ENCODE peak calls at places on chromosome 6, in four cellular contexts. One of them, this sample, is unnamed.
A peak's percentile ranks its signal among the peaks of the same experiment; 100 is the strongest.

GRCh38 chr6:62229231-62229630 is 56.8 kb downstream of the KHDRBS2 start:
- DNase-seq in uterus: no peak
- DNase-seq in mammary epithelial cell: no peak
- DNase-seq in upper lobe of right lung: no peak
- DNase-seq in this sample: peak; percentile 25

GRCh38 chr6:71879016-71879415 is 7.3 kb upstream of the RIMS1 start:
- DNase-seq in uterus: no peak
- DNase-seq in mammary epithelial cell: no peak
- DNase-seq in upper lobe of right lung: no peak
- DNase-seq in this sample: no peak

GRCh38 chr6:105326838-105327745 is 75.8 kb downstream of the PREP start:
- DNase-seq in uterus: no peak
- DNase-seq in mammary epithelial cell: peak; percentile 74
- DNase-seq in upper lobe of right lung: no peak
- DNase-seq in this sample: peak; percentile 54

GRCh38 chr6:85574932-85575598 is 18.6 kb downstream of the SNX14 start:
- DNase-seq in uterus: no peak
- DNase-seq in mammary epithelial cell: peak; percentile 87
- DNase-seq in upper lobe of right lung: no peak
- DNase-seq in this sample: no peak

GRCh38 chr6:33694401-33694931 is 17.0 kb downstream of the UQCC2 start:
- DNase-seq in uterus: no peak
- DNase-seq in mammary epithelial cell: peak; percentile 72
- DNase-seq in upper lobe of right lung: no peak
- DNase-seq in this sample: no peak

GRCh38 chr6:113315879-113316278 is 541.3 kb upstream of the MARCKS start:
- DNase-seq in uterus: no peak
- DNase-seq in mammary epithelial cell: peak; percentile 14
- DNase-seq in upper lobe of right lung: no peak
- DNase-seq in this sample: no peak

GRCh38 chr6:81169166-81169565 is 583.3 kb downstream of the TENT5A start:
- DNase-seq in uterus: no peak
- DNase-seq in mammary epithelial cell: no peak
- DNase-seq in upper lobe of right lung: no peak
- DNase-seq in this sample: no peak

GRCh38 chr6:163218361-163218894 is 196.1 kb upstream of the QKI start:
- DNase-seq in uterus: no peak
- DNase-seq in mammary epithelial cell: no peak
- DNase-seq in upper lobe of right lung: no peak
- DNase-seq in this sample: no peak

GRCh38 chr6:82362868-82363267 is 749 bp upstream of the TPBG start:
- DNase-seq in uterus: peak; percentile 40
- DNase-seq in mammary epithelial cell: no peak
- DNase-seq in upper lobe of right lung: no peak
- DNase-seq in this sample: no peak

GRCh38 chr6:133248241-133249001 is 7.3 kb downstream of the EYA4 start:
- DNase-seq in uterus: no peak
- DNase-seq in mammary epithelial cell: peak; percentile 14
- DNase-seq in upper lobe of right lung: no peak
- DNase-seq in this sample: no peak

GRCh38 chr6:159761135-159761872 is 541 bp upstream of the ACAT2 start:
- DNase-seq in uterus: peak; percentile 42
- DNase-seq in mammary epithelial cell: peak; percentile 20
- DNase-seq in upper lobe of right lung: peak; percentile 68
- DNase-seq in this sample: peak; percentile 67

GRCh38 chr6:131949615-131949908 is 1.6 kb downstream of the CCN2 start:
- DNase-seq in uterus: no peak
- DNase-seq in mammary epithelial cell: no peak
- DNase-seq in upper lobe of right lung: no peak
- DNase-seq in this sample: no peak

GRCh38 chr6:150201285-150201684 is 58.4 kb downstream of the PPP1R14C start:
- DNase-seq in uterus: no peak
- DNase-seq in mammary epithelial cell: no peak
- DNase-seq in upper lobe of right lung: no peak
- DNase-seq in this sample: no peak

GRCh38 chr6:81755536-81755935 is 3.1 kb upstream of the TENT5A start:
- DNase-seq in uterus: no peak
- DNase-seq in mammary epithelial cell: no peak
- DNase-seq in upper lobe of right lung: no peak
- DNase-seq in this sample: no peak

GRCh38 chr6:142926494-142927273 is 18.3 kb downstream of the HIVEP2 start:
- DNase-seq in uterus: peak; percentile 81
- DNase-seq in mammary epithelial cell: peak; percentile 61
- DNase-seq in upper lobe of right lung: peak; percentile 90
- DNase-seq in this sample: peak; percentile 87

GRCh38 chr6:113184291-113184690 is 672.9 kb upstream of the MARCKS start:
- DNase-seq in uterus: no peak
- DNase-seq in mammary epithelial cell: no peak
- DNase-seq in upper lobe of right lung: no peak
- DNase-seq in this sample: no peak

GRCh38 chr6:12844284-12845223 is 128.0 kb downstream of the PHACTR1 start:
- DNase-seq in uterus: no peak
- DNase-seq in mammary epithelial cell: no peak
- DNase-seq in upper lobe of right lung: no peak
- DNase-seq in this sample: no peak

GRCh38 chr6:108720798-108721197 is 127.4 kb upstream of the ARMC2 start:
- DNase-seq in uterus: no peak
- DNase-seq in mammary epithelial cell: no peak
- DNase-seq in upper lobe of right lung: no peak
- DNase-seq in this sample: no peak

GRCh38 chr6:20661721-20662120 is 127.5 kb downstream of the CDKAL1 start:
- DNase-seq in uterus: no peak
- DNase-seq in mammary epithelial cell: peak; percentile 92
- DNase-seq in upper lobe of right lung: no peak
- DNase-seq in this sample: no peak

GRCh38 chr6:136791296-136792065 is 796 bp downstream of the MAP3K5 start:
- DNase-seq in uterus: peak; percentile 53
- DNase-seq in mammary epithelial cell: peak; percentile 61
- DNase-seq in upper lobe of right lung: peak; percentile 88
- DNase-seq in this sample: peak; percentile 66

GRCh38 chr6:150900049-150900448 is 34.5 kb downstream of the MTHFD1L start:
- DNase-seq in uterus: no peak
- DNase-seq in mammary epithelial cell: no peak
- DNase-seq in upper lobe of right lung: no peak
- DNase-seq in this sample: no peak

GRCh38 chr6:24991748-24992467 is 56.1 kb upstream of the RIPOR2 start:
- DNase-seq in uterus: peak; percentile 37
- DNase-seq in mammary epithelial cell: peak; percentile 38
- DNase-seq in upper lobe of right lung: no peak
- DNase-seq in this sample: no peak

GRCh38 chr6:43966806-43967575 is 160.3 kb downstream of the MRPL14 start:
- DNase-seq in uterus: no peak
- DNase-seq in mammary epithelial cell: no peak
- DNase-seq in upper lobe of right lung: no peak
- DNase-seq in this sample: no peak

GRCh38 chr6:90458353-90459224 is 128.3 kb downstream of the MAP3K7 start:
- DNase-seq in uterus: no peak
- DNase-seq in mammary epithelial cell: no peak
- DNase-seq in upper lobe of right lung: no peak
- DNase-seq in this sample: no peak

GRCh38 chr6:111589366-111589765 is 16.3 kb downstream of the TRAF3IP2 start:
- DNase-seq in uterus: peak; percentile 55
- DNase-seq in mammary epithelial cell: peak; percentile 90
- DNase-seq in upper lobe of right lung: no peak
- DNase-seq in this sample: peak; percentile 65

GRCh38 chr6:110635096-110635495 is 158.7 kb upstream of the SLC22A16 start:
- DNase-seq in uterus: no peak
- DNase-seq in mammary epithelial cell: no peak
- DNase-seq in upper lobe of right lung: no peak
- DNase-seq in this sample: no peak

GRCh38 chr6:39992861-39993622 is 58.8 kb upstream of the MOCS1 start:
- DNase-seq in uterus: no peak
- DNase-seq in mammary epithelial cell: no peak
- DNase-seq in upper lobe of right lung: no peak
- DNase-seq in this sample: no peak

GRCh38 chr6:73302339-73302738 is 39.3 kb upstream of the KHDC1 start:
- DNase-seq in uterus: no peak
- DNase-seq in mammary epithelial cell: no peak
- DNase-seq in upper lobe of right lung: no peak
- DNase-seq in this sample: no peak

GRCh38 chr6:89111933-89112332 is 5.9 kb downstream of the SRSF12 start:
- DNase-seq in uterus: no peak
- DNase-seq in mammary epithelial cell: no peak
- DNase-seq in upper lobe of right lung: no peak
- DNase-seq in this sample: no peak

GRCh38 chr6:42787018-42787611 is 5.3 kb downstream of the BICRAL start:
- DNase-seq in uterus: no peak
- DNase-seq in mammary epithelial cell: no peak
- DNase-seq in upper lobe of right lung: no peak
- DNase-seq in this sample: no peak

GRCh38 chr6:139372326-139373153 is 1.9 kb downstream of the CITED2 start:
- DNase-seq in uterus: no peak
- DNase-seq in mammary epithelial cell: no peak
- DNase-seq in upper lobe of right lung: no peak
- DNase-seq in this sample: no peak

GRCh38 chr6:122770835-122771601 is 8.5 kb upstream of the FABP7 start:
- DNase-seq in uterus: no peak
- DNase-seq in mammary epithelial cell: no peak
- DNase-seq in upper lobe of right lung: no peak
- DNase-seq in this sample: no peak

GRCh38 chr6:116196841-116197240 is 57.0 kb downstream of the TSPYL4 start:
- DNase-seq in uterus: no peak
- DNase-seq in mammary epithelial cell: no peak
- DNase-seq in upper lobe of right lung: no peak
- DNase-seq in this sample: no peak

DNA sequence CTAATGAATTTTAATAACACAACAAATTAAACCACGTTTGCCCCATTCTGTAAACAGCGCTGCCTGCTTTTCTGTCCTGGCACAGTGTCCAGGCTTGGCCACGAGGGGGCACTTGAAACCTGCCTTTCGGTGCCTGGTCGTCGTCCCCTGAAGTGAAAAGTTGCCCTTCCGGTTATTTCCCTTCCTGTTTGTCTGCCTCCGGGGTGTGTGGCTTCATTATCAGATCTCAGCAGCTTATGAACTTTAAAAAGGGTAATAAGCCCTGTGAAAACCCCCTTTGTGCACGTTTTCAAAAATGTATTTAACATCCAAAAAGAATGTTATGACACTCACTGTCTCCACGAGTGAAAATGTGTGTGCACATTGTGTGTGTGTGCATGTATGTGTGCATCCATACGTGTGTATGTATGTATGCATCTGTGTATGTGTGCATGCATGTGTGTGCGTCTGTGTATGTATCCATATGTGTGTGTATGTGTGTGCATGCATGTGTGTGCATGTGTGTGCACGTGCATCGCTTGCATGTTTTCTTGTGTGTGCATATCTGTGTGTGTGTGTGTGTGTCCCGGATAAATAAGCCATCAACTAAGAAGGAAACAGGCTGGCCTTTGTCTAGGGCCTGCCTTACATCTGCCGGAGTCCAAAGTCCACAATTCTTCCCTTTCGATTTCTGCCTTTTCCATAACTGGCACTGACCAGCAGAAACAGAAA is 358.4 kb downstream of the THBS2 start:
- DNase-seq in uterus: peak; percentile 82
- DNase-seq in mammary epithelial cell: peak; percentile 64
- DNase-seq in upper lobe of right lung: peak; percentile 89
- DNase-seq in this sample: peak; percentile 87
- H3K4me3 ChIP-seq in uterus: no peak overlapping the region
- H3K4me3 ChIP-seq in mammary epithelial cell: no peak overlapping the region
- H3K4me3 ChIP-seq in upper lobe of right lung: peak overlapping the region; percentile 19
- H3K4me3 ChIP-seq in this sample: peak overlapping the region; percentile 42

GRCh38 chr6:1858191-1858590 is 248.5 kb downstream of the FOXC1 start:
- DNase-seq in uterus: no peak
- DNase-seq in mammary epithelial cell: no peak
- DNase-seq in upper lobe of right lung: no peak
- DNase-seq in this sample: no peak
- H3K4me3 ChIP-seq in uterus: no peak overlapping the region
- H3K4me3 ChIP-seq in mammary epithelial cell: no peak overlapping the region
- H3K4me3 ChIP-seq in upper lobe of right lung: no peak overlapping the region
- H3K4me3 ChIP-seq in this sample: no peak overlapping the region

DNA sequence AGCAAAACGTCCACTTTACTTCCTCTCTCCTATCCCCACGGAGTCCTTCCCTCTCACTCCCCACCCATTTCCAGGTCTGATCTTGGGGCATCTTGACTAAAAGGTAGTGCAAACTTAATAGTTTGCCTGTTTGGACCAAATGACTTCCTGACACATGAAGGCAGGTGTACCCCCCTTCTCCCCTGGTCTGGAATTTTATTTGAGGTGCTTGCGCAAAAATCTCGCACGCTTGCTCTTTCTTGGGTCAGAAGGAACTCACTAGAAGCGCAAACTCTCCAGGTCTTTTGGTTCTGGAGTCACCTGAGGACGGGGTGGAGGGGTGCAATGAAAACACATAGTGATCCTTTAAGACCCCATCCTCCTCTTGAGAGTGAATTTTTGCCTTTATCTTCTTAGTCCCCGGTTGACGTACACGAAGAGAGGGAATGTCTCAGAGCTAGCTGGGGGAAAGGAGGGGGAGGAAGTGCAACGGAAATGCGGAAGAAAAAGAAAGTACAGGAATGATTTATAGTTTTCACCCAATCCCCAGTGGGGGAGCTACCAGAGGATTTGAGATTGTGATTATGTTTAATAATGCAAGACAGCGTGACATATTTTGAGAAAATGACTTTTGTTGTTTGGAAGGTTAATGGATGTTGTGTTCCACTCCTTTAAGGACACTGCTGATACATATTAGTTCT is 4.9 kb downstream of the ADGRB3 start:
- DNase-seq in uterus: no peak
- DNase-seq in mammary epithelial cell: no peak
- DNase-seq in upper lobe of right lung: no peak
- DNase-seq in this sample: no peak
- H3K4me3 ChIP-seq in uterus: no peak overlapping the region
- H3K4me3 ChIP-seq in mammary epithelial cell: no peak overlapping the region
- H3K4me3 ChIP-seq in upper lobe of right lung: peak overlapping the region; percentile 39
- H3K4me3 ChIP-seq in this sample: peak overlapping the region; percentile 40

DNA sequence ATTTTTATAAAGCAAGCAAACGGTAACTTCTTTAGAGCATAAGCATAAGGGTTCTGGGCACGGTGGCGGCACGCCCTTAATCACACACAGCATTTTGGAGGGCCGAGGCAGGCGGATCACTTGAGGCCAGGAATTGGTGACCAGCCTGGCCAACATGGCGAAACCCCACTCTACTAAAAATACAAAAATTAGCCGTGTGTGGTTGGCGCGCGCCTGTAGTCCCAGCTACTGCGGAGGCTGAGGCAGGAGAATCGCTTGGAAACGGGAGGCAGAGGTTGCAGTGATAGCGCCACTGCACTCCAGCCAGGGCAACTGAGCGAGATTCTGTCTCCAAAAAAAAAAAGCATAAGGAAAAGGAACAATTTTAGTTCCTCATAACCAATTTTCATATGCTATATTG is 2.6 kb downstream of the SENP6 start:
- DNase-seq in uterus: no peak
- DNase-seq in mammary epithelial cell: no peak
- DNase-seq in upper lobe of right lung: no peak
- DNase-seq in this sample: no peak
- H3K4me3 ChIP-seq in uterus: no peak overlapping the region
- H3K4me3 ChIP-seq in mammary epithelial cell: peak overlapping the region; percentile 97
- H3K4me3 ChIP-seq in upper lobe of right lung: peak overlapping the region; percentile 81
- H3K4me3 ChIP-seq in this sample: peak overlapping the region; percentile 76